ENCODE peak calls at places on chromosomes 4 and X, in nine cellular contexts. E is WTC11, D is tibial artery, I is MV-4-11, Q is GM13977, C is mammary epithelial cell, L is SW480, S is NCI-H345, R is NCI-H460. P is an unnamed sample.

GRCh38 chrX:41452972-41453371 is 5.8 kb downstream of the NYX start:
- DNase-seq in E (no peak), D (no peak), I (no peak), Q (no peak), C (no peak), L (no peak), S (no peak), R (no peak), P (no peak)

GRCh38 chr4:150242820-150243458 is 164.7 kb downstream of the DCLK2 start:
- DNase-seq in E (peak), D (no peak), I (no peak), Q (peak), C (no peak), L (peak), S (peak), R (no peak), P (peak)

GRCh38 chrX:129037389-129037788 is 485.9 kb downstream of the SMARCA1 start:
- DNase-seq in E (no peak), D (no peak), I (no peak), Q (no peak), C (no peak), L (no peak), S (no peak), R (no peak), P (no peak)

GRCh38 chrX:47664737-47665136 is 5.8 kb upstream of the UXT start:
- DNase-seq in E (no peak), D (no peak), I (no peak), Q (no peak), C (no peak), L (no peak), S (no peak), R (no peak), P (no peak)

GRCh38 chr4:114161809-114162208 is 182.4 kb upstream of the ARSJ start:
- DNase-seq in E (peak), D (no peak), I (no peak), Q (no peak), C (no peak), L (no peak), S (no peak), R (no peak), P (no peak)

GRCh38 chr4:836781-837301 is 10.9 kb upstream of the CPLX1 start:
- DNase-seq in E (no peak), D (no peak), I (no peak), Q (no peak), C (no peak), L (no peak), S (no peak), R (no peak), P (no peak)

GRCh38 chr4:89305712-89306437 is 1.7 kb downstream of the GPRIN3 start:
- DNase-seq in E (no peak), D (no peak), I (peak), Q (no peak), C (peak), L (no peak), S (peak), R (no peak), P (peak)

GRCh38 chrX:10049246-10049645 is 82.1 kb downstream of the CLDN34 start:
- DNase-seq in E (no peak), D (no peak), I (no peak), Q (no peak), C (no peak), L (no peak), S (no peak), R (no peak), P (no peak)

GRCh38 chr4:81844717-81845116 is 373.0 kb upstream of the RASGEF1B start:
- DNase-seq in E (peak), D (peak), I (peak), Q (peak), C (peak), L (peak), S (peak), R (peak), P (peak)

GRCh38 chr4:575281-576141 is 584 bp downstream of the TMEM271 start:
- DNase-seq in E (peak), D (no peak), I (no peak), Q (peak), C (peak), L (no peak), S (no peak), R (no peak), P (peak)

GRCh38 chr4:176949022-176949421 is 156.3 kb upstream of the VEGFC start:
- DNase-seq in E (no peak), D (no peak), I (no peak), Q (no peak), C (no peak), L (no peak), S (no peak), R (no peak), P (no peak)

GRCh38 chr4:88003261-88003660 is 4.2 kb upstream of the PKD2 start:
- DNase-seq in E (no peak), D (no peak), I (no peak), Q (no peak), C (peak), L (no peak), S (no peak), R (no peak), P (no peak)

GRCh38 chrX:133985164-133986007 is at the start of gene GPC3:
- DNase-seq in E (peak), D (no peak), I (peak), Q (no peak), C (peak), L (peak), S (peak), R (no peak), P (peak)

GRCh38 chr4:336099-336892 is 1.3 kb upstream of the ZNF141 start:
- DNase-seq in E (peak), D (peak), I (no peak), Q (peak), C (no peak), L (no peak), S (no peak), R (no peak), P (peak)

GRCh38 chr4:66430856-66431255 is 760.6 kb upstream of the EPHA5 start:
- DNase-seq in E (no peak), D (no peak), I (no peak), Q (no peak), C (no peak), L (no peak), S (no peak), R (no peak), P (peak)

P was measured in epithelial cell of esophagus.